ENCODE peak calls at places on chromosome 17, in seven cellular contexts. J, V, T, D, N, O and P are unnamed samples.
A peak's percentile ranks its signal among the peaks of the same experiment; 100 is the strongest.

GRCh38 chr17:22516861-22517636 is 824.7 kb downstream of the KCNJ18 start:
- DNase-seq in N (no peak), D (no peak), J (no peak), T (no peak), V (no peak), O (no peak), P (no peak)

GRCh38 chr17:69729937-69730336 is 315.4 kb downstream of the MAP2K6 start:
- DNase-seq in N (no peak), T (no peak), V (no peak), J (no peak), D (no peak), O (no peak), P (no peak)

GRCh38 chr17:17964710-17965109 is 7.5 kb downstream of the TOM1L2 start:
- DNase-seq in J (no peak), O (no peak), T (no peak), D (no peak), N (no peak), V (no peak), P (no peak)

GRCh38 chr17:76493505-76494167 is 7.6 kb downstream of the RHBDF2 start:
- DNase-seq in O (no peak), T (no peak), J (no peak), D (no peak), V (no peak), N (no peak), P (no peak)

GRCh38 chr17:6643460-6644125 is 2.7 kb downstream of the TXNDC17 start:
- DNase-seq in D (no peak), J (no peak), T (no peak), N (no peak), O (no peak), V (no peak), P (no peak)

GRCh38 chr17:72166040-72166439 is 45.2 kb downstream of the SOX9 start:
- DNase-seq in V (no peak), O (no peak), J (peak; percentile 21), N (no peak), T (no peak), D (peak; percentile 51), P (no peak)

GRCh38 chr17:69339937-69340336 is 13.0 kb upstream of the ABCA5 start:
- DNase-seq in J (no peak), N (no peak), T (no peak), O (no peak), D (no peak), V (no peak), P (no peak)

GRCh38 chr17:50452627-50453300 is 15.9 kb downstream of the CHAD start:
- DNase-seq in V (no peak), T (no peak), J (no peak), N (no peak), O (peak; percentile 8), D (no peak), P (no peak)

GRCh38 chr17:1158879-1159278 is 20.9 kb downstream of the ABR start:
- DNase-seq in O (no peak), N (no peak), D (no peak), J (no peak), V (no peak), T (no peak), P (no peak)

GRCh38 chr17:7017827-7018200 is 5.0 kb upstream of the BCL6B start:
- DNase-seq in N (no peak), O (no peak), V (no peak), T (no peak), J (no peak), D (no peak), P (no peak)

GRCh38 chr17:20008242-20009051 is 712 bp upstream of the SPECC1 start:
- DNase-seq in O (no peak), J (no peak), V (no peak), T (peak; percentile 66), D (no peak), N (peak; percentile 50), P (peak; percentile 50)

GRCh38 chr17:30519707-30520106 is 42.5 kb downstream of the GOSR1 start:
- DNase-seq in J (no peak), D (no peak), N (no peak), V (no peak), T (no peak), O (no peak), P (no peak)

GRCh38 chr17:20273741-20274500 is 193.4 kb downstream of the LGALS9B start:
- DNase-seq in T (no peak), O (no peak), J (no peak), D (no peak), N (no peak), V (no peak), P (no peak)

GRCh38 chr17:40070895-40071719 is 8.3 kb downstream of the THRA start:
- DNase-seq in T (no peak), D (peak; percentile 62), J (no peak), O (no peak), N (peak; percentile 54), V (no peak), P (no peak)

GRCh38 chr17:79294459-79295071 is 219.9 kb downstream of the ENGASE start:
- DNase-seq in O (no peak), V (no peak), D (peak; percentile 95), J (peak; percentile 36), N (peak; percentile 83), T (no peak), P (peak; percentile 84)

GRCh38 chr17:48544356-48545021 is 420 bp downstream of the HOXB2 start:
- DNase-seq in T (no peak), D (no peak), O (no peak), V (no peak), N (peak; percentile 66), J (no peak), P (peak; percentile 69)
- TF ChIP-seq JUND in T (no peak), D (no peak), O (no peak), V (no peak), N (peak; percentile 2), J (no peak), P (no peak)

GRCh38 chr17:65270499-65270898 is 133.3 kb downstream of the RGS9 start:
- DNase-seq in V (no peak), T (no peak), J (no peak), N (no peak), O (no peak), D (no peak), P (no peak)

GRCh38 chr17:65268832-65269231 is 131.7 kb downstream of the RGS9 start:
- DNase-seq in J (no peak), N (no peak), T (no peak), D (no peak), V (no peak), O (no peak), P (no peak)

GRCh38 chr17:65265276-65265675 is 128.1 kb downstream of the RGS9 start:
- DNase-seq in J (no peak), D (no peak), O (no peak), T (no peak), N (no peak), V (no peak), P (no peak)

GRCh38 chr17:65270932-65271700 is 133.9 kb downstream of the RGS9 start:
- DNase-seq in T (no peak), N (no peak), O (no peak), V (no peak), J (no peak), D (no peak), P (no peak)
- TF ChIP-seq JUND in T (no peak), N (no peak), O (no peak), V (no peak), J (no peak), D (no peak), P (no peak)

DNA sequence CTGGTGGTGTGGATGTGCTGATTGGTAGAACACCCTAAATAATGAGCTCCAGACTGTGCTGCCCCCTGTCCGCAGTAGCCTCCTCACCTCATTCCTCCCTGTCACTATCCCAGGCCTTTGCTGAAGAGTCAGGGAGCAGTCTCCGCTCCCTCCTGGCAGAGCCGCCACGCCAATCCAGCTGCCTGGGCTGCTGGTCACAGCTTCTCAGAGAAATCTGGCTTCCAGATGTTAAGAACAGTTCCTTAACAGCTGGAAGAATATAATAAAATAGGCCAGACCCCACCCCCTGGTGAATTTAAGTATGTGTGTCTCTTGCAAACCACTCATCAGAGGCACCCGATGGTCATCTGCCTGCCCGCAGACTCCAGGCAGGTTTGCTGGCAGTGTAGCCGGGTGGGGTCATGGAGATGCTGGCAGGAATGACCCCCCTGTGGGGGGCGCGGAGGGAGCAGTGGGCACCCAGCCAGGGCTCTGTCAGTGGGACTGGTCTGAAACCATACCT is 161.0 kb downstream of the CCDC182 start:
- DNase-seq in T (peak; percentile 83), N (no peak), D (no peak), J (no peak), O (no peak), V (no peak), P (no peak)
- TF ChIP-seq JUND in T (no peak), N (no peak), D (no peak), J (no peak), O (no peak), V (no peak), P (no peak)

GRCh38 chr17:11545002-11545401 is 53.3 kb upstream of the DNAH9 start:
- DNase-seq in J (no peak), D (no peak), O (no peak), N (no peak), T (no peak), V (no peak), P (no peak)
- TF ChIP-seq JUND in J (no peak), D (no peak), O (no peak), N (no peak), T (no peak), V (no peak), P (no peak)

GRCh38 chr17:67829331-67829730 is 4.0 kb downstream of the BPTF start:
- DNase-seq in J (no peak), O (peak; percentile 49), V (no peak), N (no peak), T (no peak), D (peak; percentile 17), P (no peak)
- TF ChIP-seq JUND in J (no peak), O (no peak), V (no peak), N (no peak), T (no peak), D (no peak), P (no peak)

GRCh38 chr17:80970044-80970761 is 21.4 kb upstream of the CHMP6 start:
- DNase-seq in N (no peak), O (no peak), V (no peak), D (no peak), T (peak; percentile 82), J (no peak), P (peak; percentile 78)

GRCh38 chr17:80969030-80969673 is 22.5 kb upstream of the CHMP6 start:
- DNase-seq in T (peak; percentile 56), N (no peak), J (no peak), O (no peak), V (no peak), D (no peak), P (no peak)

GRCh38 chr17:80969674-80970043 is 22.0 kb upstream of the CHMP6 start:
- DNase-seq in T (no peak), N (no peak), V (no peak), J (no peak), D (no peak), O (no peak), P (no peak)

GRCh38 chr17:80967404-80967872 is 24.2 kb upstream of the CHMP6 start:
- DNase-seq in O (no peak), D (no peak), J (no peak), V (no peak), N (no peak), T (no peak), P (no peak)

GRCh38 chr17:80968602-80969029 is 23.0 kb upstream of the CHMP6 start:
- DNase-seq in O (no peak), V (no peak), N (no peak), T (peak; percentile 86), J (no peak), D (no peak), P (no peak)
- TF ChIP-seq JUND in O (no peak), V (no peak), N (no peak), T (no peak), J (no peak), D (no peak), P (no peak)